ENCODE peak calls at places on chromosomes 1 and 21, in eight cellular contexts. Q, X, B, C, I, J, U and P are unnamed samples.

GRCh38 chr1:32939655-32940371 is 24.8 kb downstream of the RNF19B start:
- DNase-seq in C (no peak), X (peak; percentile 35), Q (peak; percentile 80), J (peak; percentile 92), B (peak; percentile 94), U (no peak), I (no peak), P (peak; percentile 72)

GRCh38 chr1:3032970-3033794 is 11.9 kb downstream of the ACTRT2 start:
- DNase-seq in C (no peak), J (no peak), U (no peak), X (no peak), Q (no peak), I (no peak), B (no peak), P (no peak)

GRCh38 chr1:203306970-203307541 is 1.7 kb downstream of the BTG2 start:
- DNase-seq in C (peak; percentile 63), I (peak; percentile 48), J (no peak), Q (peak; percentile 70), B (peak; percentile 35), U (no peak), X (peak; percentile 48), P (peak; percentile 57)

GRCh38 chr1:155527672-155528071 is 34.9 kb downstream of the ASH1L start:
- DNase-seq in I (no peak), X (peak; percentile 60), U (no peak), B (no peak), C (no peak), J (no peak), Q (no peak), P (no peak)

GRCh38 chr1:182122855-182123254 is 61.3 kb upstream of the ZNF648 start:
- DNase-seq in C (no peak), Q (no peak), B (no peak), I (no peak), U (no peak), J (peak; percentile 7), X (no peak), P (no peak)

GRCh38 chr1:43979528-43980254 is 681 bp downstream of the B4GALT2 start:
- DNase-seq in X (peak; percentile 58), B (peak; percentile 53), U (no peak), I (peak; percentile 39), C (peak; percentile 84), J (peak; percentile 81), Q (peak; percentile 72), P (peak; percentile 75)

GRCh38 chr1:177181631-177182291 is 11.0 kb downstream of the BRINP2 start:
- DNase-seq in U (peak; percentile 80), B (peak; percentile 34), C (peak; percentile 59), J (peak; percentile 75), X (peak; percentile 48), Q (peak; percentile 61), I (peak; percentile 62), P (peak; percentile 54)

GRCh38 chr1:14108356-14109275 is 408.6 kb downstream of the PRDM2 start:
- DNase-seq in J (no peak), U (no peak), Q (no peak), B (peak; percentile 8), C (peak; percentile 87), I (no peak), X (no peak), P (no peak)

GRCh38 chr1:244836135-244836521 is 670 bp downstream of the COX20 start:
- DNase-seq in J (peak; percentile 60), C (no peak), X (no peak), B (peak; percentile 48), U (peak; percentile 11), I (no peak), Q (no peak), P (no peak)

GRCh38 chr1:151839457-151840409 is at the start of gene C2CD4D:
- DNase-seq in Q (peak; percentile 50), X (peak; percentile 73), J (no peak), U (peak; percentile 53), B (peak; percentile 94), C (peak; percentile 84), I (peak; percentile 76), P (peak; percentile 31)

GRCh38 chr1:9613625-9614299 is 25.1 kb downstream of the TMEM201 start:
- DNase-seq in I (no peak), X (no peak), J (no peak), U (no peak), C (no peak), B (no peak), Q (no peak), P (no peak)

GRCh38 chr1:14937288-14937949 is 216.1 kb upstream of the TMEM51 start:
- DNase-seq in B (no peak), U (no peak), I (no peak), C (no peak), X (no peak), J (no peak), Q (no peak), P (no peak)

GRCh38 chr1:22224091-22224490 is 81.2 kb upstream of the WNT4 start:
- DNase-seq in J (no peak), C (no peak), Q (no peak), I (no peak), X (no peak), U (no peak), B (no peak), P (peak; percentile 10)

GRCh38 chr1:184408580-184408979 is 21.8 kb downstream of the C1orf21 start:
- DNase-seq in Q (no peak), C (no peak), B (no peak), J (no peak), I (no peak), U (peak; percentile 42), X (no peak), P (no peak)

GRCh38 chr21:32377991-32378390 is 14.8 kb downstream of the URB1 start:
- DNase-seq in X (no peak), C (no peak), U (no peak), I (no peak), J (no peak), Q (no peak), B (no peak), P (no peak)

GRCh38 chr1:15852036-15852827 is 4.7 kb downstream of the SPEN start:
- DNase-seq in B (no peak), C (no peak), J (peak; percentile 50), I (no peak), X (no peak), Q (no peak), U (no peak), P (no peak)

GRCh38 chr1:173405758-173406344 is 71.3 kb upstream of the PRDX6 start:
- DNase-seq in C (no peak), Q (no peak), B (peak; percentile 86), J (peak; percentile 87), U (no peak), X (no peak), I (no peak), P (no peak)

GRCh38 chr1:58575831-58576726 is 973 bp downstream of the TACSTD2 start:
- DNase-seq in J (peak; percentile 50), U (no peak), X (peak; percentile 74), C (peak; percentile 54), I (peak; percentile 44), B (peak; percentile 65), Q (peak; percentile 51), P (peak; percentile 59)

GRCh38 chr1:228547464-228547792 is 60.2 kb downstream of the RNF187 start:
- DNase-seq in X (peak; percentile 18), Q (no peak), J (no peak), I (no peak), C (no peak), U (no peak), B (no peak), P (no peak)

GRCh38 chr1:231613419-231614349 is 12.9 kb upstream of the DISC1 start:
- DNase-seq in C (no peak), U (no peak), X (peak; percentile 47), I (no peak), J (no peak), B (no peak), Q (no peak), P (no peak)

DNA sequence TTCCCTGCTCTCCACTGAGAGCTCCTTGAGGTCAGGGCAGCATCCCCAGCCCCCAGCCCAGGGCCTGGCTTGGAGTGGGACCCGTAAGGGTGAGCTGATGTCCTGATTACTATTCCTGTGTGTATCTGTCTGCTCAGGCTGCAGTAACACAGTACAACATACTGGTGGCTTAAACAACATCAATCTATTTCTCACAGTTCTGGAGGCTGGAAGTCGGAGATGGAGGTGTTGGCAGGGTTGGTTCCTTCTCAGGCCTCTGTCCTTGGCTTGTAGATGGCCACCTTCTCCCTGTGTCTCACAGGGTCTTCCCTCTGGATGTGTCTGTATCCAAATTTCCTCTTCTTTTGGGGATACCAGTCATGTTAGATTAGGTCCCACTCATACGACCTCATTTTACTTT is 246.4 kb upstream of the POU3F1 start:
- DNase-seq in I (no peak), U (no peak), Q (no peak), X (no peak), B (no peak), C (no peak), J (no peak), P (no peak)
- H3K4me3 ChIP-seq in I (no peak overlapping the region), U (no peak overlapping the region), Q (no peak overlapping the region), X (no peak overlapping the region), B (no peak overlapping the region), C (no peak overlapping the region), J (no peak overlapping the region), P (no peak overlapping the region)

DNA sequence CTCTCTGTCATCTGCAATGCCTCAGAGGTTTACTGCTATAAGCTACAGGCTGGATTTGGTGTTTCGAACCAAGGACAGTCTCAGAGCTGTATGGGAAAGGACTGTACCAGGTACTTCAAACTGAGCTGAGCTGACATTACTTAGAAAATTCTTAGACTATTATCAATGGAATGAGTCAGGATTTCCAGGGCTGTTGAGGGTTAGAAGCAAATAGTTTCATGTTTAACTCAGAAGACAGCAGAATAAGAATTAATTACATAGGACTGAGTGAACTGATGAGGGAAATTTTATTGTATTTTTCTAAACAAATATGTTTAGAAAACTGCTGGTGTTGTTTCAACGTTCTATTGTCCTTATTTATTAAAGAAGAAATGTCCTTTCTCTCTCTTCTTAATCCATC is 74.3 kb upstream of the CAPZB start:
- DNase-seq in I (no peak), C (no peak), X (no peak), Q (no peak), B (peak; percentile 57), J (peak; percentile 93), U (no peak), P (no peak)
- H3K4me1 ChIP-seq in I (peaks cover 17% of the 10 kb centered on the region), C (no peaks in the 10 kb centered on the region), X (no peaks in the 10 kb centered on the region), Q (no peaks in the 10 kb centered on the region), B (peaks cover 2% of the 10 kb centered on the region), J (peaks cover 48% of the 10 kb centered on the region), U (no peaks in the 10 kb centered on the region), P (peaks cover 20% of the 10 kb centered on the region)

GRCh38 chr1:211335507-211336157 is 9.0 kb downstream of the TRAF5 start:
- DNase-seq in U (no peak), I (no peak), C (no peak), Q (no peak), X (no peak), J (no peak), B (no peak), P (no peak)
- H3K4me3 ChIP-seq in U (no peak overlapping the region), I (no peak overlapping the region), C (no peak overlapping the region), Q (no peak overlapping the region), X (no peak overlapping the region), J (no peak overlapping the region), B (no peak overlapping the region), P (no peak overlapping the region)

GRCh38 chr1:204523605-204524215 is 7.5 kb downstream of the MDM4 start:
- DNase-seq in U (no peak), X (no peak), B (peak; percentile 64), C (peak; percentile 28), I (no peak), J (no peak), Q (no peak), P (no peak)
- H3K4me1 ChIP-seq in U (no peaks in the 10 kb centered on the region), X (peaks cover 16% of the 10 kb centered on the region), B (peaks cover 27% of the 10 kb centered on the region), C (peaks cover 23% of the 10 kb centered on the region), I (peaks cover 41% of the 10 kb centered on the region), J (peaks cover 13% of the 10 kb centered on the region), Q (no peaks in the 10 kb centered on the region), P (no peaks in the 10 kb centered on the region)